ENCODE peak calls at places on chromosomes 13 and 19, in six cellular contexts. P is AG04450, L is endodermal cell, G is suprapubic skin, Y is HFFc6, J is fibroblast of pulmonary artery. R is an unnamed sample.

GRCh38 chr13:35573639-35574038 is 97.2 kb upstream of the MAB21L1 start:
- DNase-seq in P (no peak), L (no peak), G (no peak), Y (no peak), J (no peak), R (no peak)

GRCh38 chr13:50365683-50366391 is 350.6 kb downstream of the KCNRG start:
- DNase-seq in P (no peak), L (no peak), G (no peak), Y (no peak), J (no peak), R (no peak)

GRCh38 chr19:38522915-38523314 is 89.4 kb downstream of the RYR1 start:
- DNase-seq in P (no peak), L (no peak), G (no peak), Y (no peak), J (no peak), R (no peak)

GRCh38 chr13:110560606-110561334 is 752 bp downstream of the RAB20 start:
- DNase-seq in P (no peak), L (no peak), G (no peak), Y (no peak), J (peak), R (no peak)

GRCh38 chr19:35533822-35534521 is 716 bp downstream of the GAPDHS start:
- DNase-seq in P (no peak), L (peak), G (no peak), Y (peak), J (peak), R (no peak)

GRCh38 chr13:23411706-23412105 is 21.8 kb downstream of the SACS start:
- DNase-seq in P (no peak), L (no peak), G (no peak), Y (no peak), J (no peak), R (no peak)

GRCh38 chr19:28793391-28794168 is 419.4 kb downstream of the UQCRFS1 start:
- DNase-seq in P (no peak), L (peak), G (no peak), Y (no peak), J (no peak), R (no peak)

GRCh38 chr19:18591735-18592385 is 3.3 kb downstream of the REX1BD start:
- DNase-seq in P (no peak), L (no peak), G (no peak), Y (no peak), J (no peak), R (no peak)

GRCh38 chr13:112674412-112675383 is 15.1 kb upstream of the ATP11A start:
- DNase-seq in P (no peak), L (peak), G (peak), Y (no peak), J (no peak), R (no peak)

GRCh38 chr13:98947925-98948324 is 29.9 kb downstream of the DOCK9 start:
- DNase-seq in P (no peak), L (no peak), G (no peak), Y (no peak), J (peak), R (no peak)

GRCh38 chr19:38862321-38863059 is 12.7 kb upstream of the HNRNPL start:
- DNase-seq in P (no peak), L (no peak), G (no peak), Y (no peak), J (peak), R (no peak)

GRCh38 chr13:100159584-100159983 is 70.7 kb downstream of the PCCA start:
- DNase-seq in P (no peak), L (no peak), G (no peak), Y (no peak), J (no peak), R (no peak)

GRCh38 chr19:18167975-18168645 is 5.5 kb upstream of the IFI30 start:
- DNase-seq in P (no peak), L (peak), G (no peak), Y (peak), J (peak), R (peak)

GRCh38 chr13:42334329-42334706 is 62.4 kb downstream of the AKAP11 start:
- DNase-seq in P (no peak), L (peak), G (no peak), Y (no peak), J (no peak), R (no peak)

GRCh38 chr19:49555600-49556411 is 24.6 kb downstream of the NOSIP start:
- DNase-seq in P (no peak), L (peak), G (no peak), Y (no peak), J (peak), R (peak)

GRCh38 chr13:68987585-68987984 is 1120.0 kb upstream of the ATXN8OS start:
- DNase-seq in P (no peak), L (no peak), G (no peak), Y (no peak), J (no peak), R (no peak)

GRCh38 chr19:14430712-14431111 is 2.4 kb upstream of the PKN1 start:
- DNase-seq in P (no peak), L (no peak), G (no peak), Y (no peak), J (no peak), R (no peak)
- TF ChIP-seq CTCF in P (no peak), L (no peak), G (no peak), Y (no peak), J (no peak), R (no peak)

GRCh38 chr19:30883071-30883470 is 466.2 kb downstream of the TSHZ3 start:
- DNase-seq in P (no peak), L (peak), G (no peak), Y (no peak), J (no peak), R (no peak)

GRCh38 chr19:30881281-30881680 is 468.0 kb downstream of the TSHZ3 start:
- DNase-seq in P (no peak), L (no peak), G (no peak), Y (no peak), J (no peak), R (no peak)

GRCh38 chr19:30881986-30882385 is 467.2 kb downstream of the TSHZ3 start:
- DNase-seq in P (no peak), L (no peak), G (no peak), Y (no peak), J (no peak), R (no peak)

GRCh38 chr19:30884146-30884812 is 465.0 kb downstream of the TSHZ3 start:
- DNase-seq in P (no peak), L (peak), G (no peak), Y (no peak), J (no peak), R (no peak)

GRCh38 chr19:30882411-30883005 is 466.7 kb downstream of the TSHZ3 start:
- DNase-seq in P (no peak), L (no peak), G (no peak), Y (no peak), J (no peak), R (no peak)
- TF ChIP-seq CTCF in P (no peak), L (peak), G (no peak), Y (no peak), J (no peak), R (no peak)

GRCh38 chr13:40384976-40385857 is 281.2 kb downstream of the FOXO1 start:
- DNase-seq in P (no peak), L (no peak), G (no peak), Y (no peak), J (no peak), R (no peak)

GRCh38 chr13:40386586-40386985 is 279.9 kb downstream of the FOXO1 start:
- DNase-seq in P (no peak), L (no peak), G (no peak), Y (no peak), J (no peak), R (no peak)

GRCh38 chr13:40387775-40388174 is 278.7 kb downstream of the FOXO1 start:
- DNase-seq in P (no peak), L (no peak), G (no peak), Y (no peak), J (no peak), R (no peak)

GRCh38 chr13:40383922-40384321 is 282.5 kb downstream of the FOXO1 start:
- DNase-seq in P (no peak), L (no peak), G (no peak), Y (no peak), J (no peak), R (no peak)

GRCh38 chr13:40385858-40386180 is 280.6 kb downstream of the FOXO1 start:
- DNase-seq in P (no peak), L (no peak), G (no peak), Y (no peak), J (no peak), R (no peak)
- TF ChIP-seq CTCF in P (no peak), L (no peak), G (no peak), Y (no peak), J (no peak), R (no peak)

GRCh38 chr19:5024282-5024681 is 55.4 kb downstream of the KDM4B start:
- DNase-seq in P (no peak), L (no peak), G (no peak), Y (no peak), J (no peak), R (no peak)
- TF ChIP-seq CTCF in P (no peak), L (no peak), G (no peak), Y (no peak), J (no peak), R (no peak)